ENCODE peak calls at places on chromosomes 5 and 9, in ten cellular contexts. N, S, C, U, J, I, L, B, Y and R are unnamed samples.

GRCh38 chr9:134598884-134599245 is 42.7 kb upstream of the COL5A1 start:
- DNase-seq in N (no peak), S (no peak), C (no peak), Y (no peak), U (no peak), I (no peak), L (no peak), B (no peak), J (no peak), R (no peak)

GRCh38 chr5:179504600-179505396 is 45.6 kb upstream of the RUFY1 start:
- DNase-seq in U (no peak), B (no peak), L (no peak), J (no peak), C (no peak), N (peak), Y (no peak), S (no peak), I (no peak), R (no peak)

GRCh38 chr5:34526682-34527305 is 129.3 kb upstream of the RAI14 start:
- DNase-seq in N (no peak), Y (no peak), J (no peak), S (no peak), B (no peak), C (no peak), I (no peak), L (no peak), U (no peak), R (no peak)

GRCh38 chr5:151094054-151094858 is 13.4 kb upstream of the TNIP1 start:
- DNase-seq in I (peak), Y (no peak), N (peak), U (no peak), J (no peak), L (no peak), C (no peak), B (no peak), S (peak), R (no peak)

GRCh38 chr5:140108093-140109049 is 5.5 kb upstream of the PURA start:
- DNase-seq in I (peak), N (peak), C (no peak), L (peak), B (no peak), J (peak), S (no peak), Y (no peak), U (peak), R (no peak)

GRCh38 chr5:42989198-42989597 is 50.9 kb downstream of the ANXA2R start:
- DNase-seq in N (no peak), B (no peak), C (no peak), J (no peak), S (no peak), I (no peak), U (no peak), L (no peak), Y (no peak), R (no peak)

GRCh38 chr9:33232866-33233265 is 7.1 kb upstream of the SPINK4 start:
- DNase-seq in Y (no peak), U (no peak), S (no peak), C (no peak), B (no peak), I (no peak), L (no peak), N (no peak), J (no peak), R (no peak)

GRCh38 chr5:176873541-176874172 is 25.5 kb downstream of the HK3 start:
- DNase-seq in U (no peak), L (no peak), S (no peak), J (no peak), I (no peak), N (no peak), C (no peak), Y (no peak), B (no peak), R (no peak)

GRCh38 chr5:5432020-5432707 is 9.7 kb downstream of the ICE1 start:
- DNase-seq in B (no peak), Y (no peak), I (no peak), U (no peak), C (no peak), J (no peak), S (no peak), L (no peak), N (no peak), R (no peak)

GRCh38 chr9:133059623-133060022 is 2.2 kb upstream of the CEL start:
- DNase-seq in Y (no peak), I (no peak), S (no peak), U (no peak), J (no peak), C (no peak), B (no peak), L (no peak), N (no peak), R (no peak)

GRCh38 chr5:34531736-34532135 is 124.4 kb upstream of the RAI14 start:
- DNase-seq in N (no peak), C (no peak), U (no peak), B (no peak), I (no peak), L (no peak), Y (no peak), S (no peak), J (no peak), R (no peak)

GRCh38 chr5:143196601-143197259 is 206.8 kb downstream of the NR3C1 start:
- DNase-seq in I (no peak), Y (no peak), U (no peak), S (no peak), J (no peak), L (no peak), C (no peak), N (no peak), B (no peak), R (no peak)

GRCh38 chr5:110105692-110106091 is 416.0 kb downstream of the MAN2A1 start:
- DNase-seq in I (no peak), N (peak), J (no peak), C (no peak), U (no peak), B (no peak), L (peak), Y (no peak), S (no peak), R (no peak)

GRCh38 chr5:56816546-56817081 is 1.3 kb downstream of the MAP3K1 start:
- DNase-seq in S (peak), J (no peak), L (peak), Y (peak), U (peak), N (peak), I (peak), C (peak), B (no peak), R (peak)

GRCh38 chr5:135391123-135391868 is 7.7 kb downstream of the MACROH2A1 start:
- DNase-seq in J (no peak), Y (no peak), C (no peak), B (no peak), L (no peak), U (no peak), I (no peak), S (no peak), N (no peak), R (no peak)

GRCh38 chr5:132470596-132470995 is 20.0 kb downstream of the IRF1 start:
- DNase-seq in U (no peak), B (no peak), N (no peak), C (no peak), I (no peak), Y (no peak), L (peak), J (no peak), S (no peak), R (no peak)

GRCh38 chr5:116498478-116498877 is 76.1 kb downstream of the SEMA6A start:
- DNase-seq in N (no peak), B (no peak), U (no peak), Y (no peak), C (no peak), L (no peak), S (no peak), I (peak), J (no peak), R (no peak)

GRCh38 chr5:53249529-53249928 is 140.0 kb upstream of the MOCS2 start:
- DNase-seq in I (no peak), Y (peak), L (peak), B (no peak), J (no peak), S (no peak), U (no peak), C (no peak), N (peak), R (no peak)

GRCh38 chr5:112776301-112776856 is 38.7 kb downstream of the APC start:
- DNase-seq in U (no peak), L (no peak), J (no peak), C (no peak), B (no peak), S (no peak), Y (no peak), N (no peak), I (no peak), R (no peak)

GRCh38 chr9:13429271-13429670 is 149.8 kb upstream of the MPDZ start:
- DNase-seq in N (no peak), B (no peak), U (no peak), C (no peak), Y (no peak), L (no peak), S (no peak), I (no peak), J (no peak), R (no peak)

GRCh38 chr9:6673326-6674025 is 27.9 kb upstream of the GLDC start:
- DNase-seq in Y (no peak), J (no peak), B (no peak), N (no peak), L (no peak), U (no peak), C (no peak), S (no peak), I (no peak), R (no peak)

GRCh38 chr9:110864011-110864410 is 174.3 kb downstream of the LPAR1 start:
- DNase-seq in N (no peak), I (no peak), C (no peak), L (no peak), J (no peak), U (no peak), B (no peak), Y (no peak), S (no peak), R (no peak)

GRCh38 chr5:170846416-170846815 is 15.4 kb upstream of the RANBP17 start:
- DNase-seq in J (no peak), C (no peak), I (no peak), Y (peak), L (no peak), B (no peak), N (no peak), S (no peak), U (no peak), R (no peak)